ENCODE peak calls at places on chromosomes 4 and X, in seven cellular contexts. N, G, J, W, R, I and M are unnamed samples.

GRCh38 chr4:60450054-60450453 is 750.1 kb upstream of the ADGRL3 start:
- DNase-seq in N (no peak), G (no peak), J (no peak), W (no peak), R (no peak), I (no peak), M (no peak)

GRCh38 chr4:124483043-124483906 is 229.3 kb downstream of the ANKRD50 start:
- DNase-seq in N (no peak), G (peak; percentile 70), J (peak; percentile 47), W (no peak), R (peak; percentile 47), I (no peak), M (no peak)

GRCh38 chr4:169658196-169658595 is 37.8 kb downstream of the CLCN3 start:
- DNase-seq in N (no peak), G (no peak), J (no peak), W (no peak), R (no peak), I (no peak), M (no peak)

GRCh38 chrX:68693481-68694410 is 46.3 kb downstream of the STARD8 start:
- DNase-seq in N (no peak), G (peak; percentile 71), J (peak; percentile 71), W (peak; percentile 71), R (peak; percentile 90), I (peak; percentile 52), M (no peak)

GRCh38 chr4:39053983-39054382 is 8.0 kb upstream of the KLHL5 start:
- DNase-seq in N (no peak), G (no peak), J (no peak), W (no peak), R (no peak), I (no peak), M (no peak)

GRCh38 chr4:151659631-151660030 is 101.2 kb downstream of the GATB start:
- DNase-seq in N (no peak), G (no peak), J (peak; percentile 56), W (peak; percentile 61), R (no peak), I (no peak), M (no peak)

GRCh38 chrX:107577933-107578332 is 50.4 kb upstream of the PRPS1 start:
- DNase-seq in N (no peak), G (no peak), J (no peak), W (no peak), R (no peak), I (no peak), M (no peak)

GRCh38 chr4:113468165-113469022 is 293.1 kb downstream of the CAMK2D start:
- DNase-seq in N (no peak), G (peak; percentile 38), J (peak; percentile 91), W (peak; percentile 46), R (peak; percentile 3), I (peak; percentile 32), M (peak; percentile 93)

GRCh38 chr4:98706200-98706813 is 47.9 kb upstream of the TSPAN5 start:
- DNase-seq in N (no peak), G (no peak), J (no peak), W (no peak), R (no peak), I (no peak), M (peak; percentile 21)

GRCh38 chr4:37603070-37603468 is 83.1 kb downstream of the RELL1 start:
- DNase-seq in N (peak; percentile 60), G (peak; percentile 79), J (peak; percentile 83), W (peak; percentile 91), R (peak; percentile 85), I (peak; percentile 92), M (peak; percentile 96)

GRCh38 chr4:138629669-138630068 is 385.9 kb upstream of the NOCT start:
- DNase-seq in N (no peak), G (no peak), J (no peak), W (no peak), R (no peak), I (no peak), M (no peak)

GRCh38 chrX:9917861-9918260 is 49.3 kb upstream of the CLDN34 start:
- DNase-seq in N (no peak), G (no peak), J (no peak), W (no peak), R (no peak), I (no peak), M (no peak)

GRCh38 chr4:76896731-76897521 is 1.0 kb downstream of the SOWAHB start:
- DNase-seq in N (no peak), G (peak; percentile 35), J (peak; percentile 80), W (peak; percentile 34), R (peak; percentile 76), I (peak; percentile 78), M (no peak)

GRCh38 chrX:16870861-16871584 is 861 bp upstream of the RBBP7 start:
- DNase-seq in N (peak; percentile 47), G (peak; percentile 18), J (peak; percentile 47), W (peak; percentile 32), R (peak; percentile 29), I (no peak), M (no peak)

GRCh38 chrX:13901354-13901753 is 84.5 kb upstream of the GPM6B start:
- DNase-seq in N (no peak), G (no peak), J (no peak), W (no peak), R (no peak), I (no peak), M (no peak)

GRCh38 chr4:73692284-73692683 is 48.1 kb upstream of the CXCL8 start:
- DNase-seq in N (no peak), G (no peak), J (no peak), W (no peak), R (no peak), I (no peak), M (no peak)

GRCh38 chrX:118432799-118433198 is 62.8 kb upstream of the DOCK11 start:
- DNase-seq in N (no peak), G (no peak), J (no peak), W (no peak), R (no peak), I (no peak), M (no peak)

DNA sequence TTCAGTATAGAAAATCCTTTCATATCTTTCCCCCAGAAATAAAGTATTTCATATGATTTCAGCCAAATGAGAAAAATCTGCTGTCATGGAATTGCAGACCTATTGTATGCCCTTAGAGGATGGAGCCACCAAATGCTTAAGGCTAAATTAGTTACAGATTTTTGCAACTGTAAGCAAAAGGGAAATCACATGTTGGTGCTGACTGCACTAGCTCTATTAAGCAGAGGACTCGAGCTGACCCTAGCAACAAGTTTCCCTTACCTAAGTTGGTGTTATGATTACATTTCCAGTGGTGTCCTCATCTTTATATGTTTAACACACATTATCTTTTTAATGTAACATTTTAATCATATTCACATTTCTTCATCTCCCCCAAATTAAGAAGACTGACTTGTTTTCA is 58.3 kb upstream of the DOCK11 start:
- DNase-seq in N (no peak), G (no peak), J (no peak), W (no peak), R (no peak), I (no peak), M (no peak)
- H3K36me3 ChIP-seq in N (peaks cover 12% of the 10 kb centered on the region), G (no peaks in the 10 kb centered on the region), J (no peaks in the 10 kb centered on the region), W (no peaks in the 10 kb centered on the region), R (peaks cover 8% of the 10 kb centered on the region), I (no peaks in the 10 kb centered on the region), M (peaks cover 50% of the 10 kb centered on the region)

GRCh38 chrX:53659039-53659438 is 27.5 kb downstream of the HUWE1 start:
- DNase-seq in N (no peak), G (no peak), J (no peak), W (no peak), R (no peak), I (no peak), M (no peak)

GRCh38 chrX:53654378-53654777 is 32.1 kb downstream of the HUWE1 start:
- DNase-seq in N (no peak), G (no peak), J (no peak), W (no peak), R (no peak), I (no peak), M (no peak)

DNA sequence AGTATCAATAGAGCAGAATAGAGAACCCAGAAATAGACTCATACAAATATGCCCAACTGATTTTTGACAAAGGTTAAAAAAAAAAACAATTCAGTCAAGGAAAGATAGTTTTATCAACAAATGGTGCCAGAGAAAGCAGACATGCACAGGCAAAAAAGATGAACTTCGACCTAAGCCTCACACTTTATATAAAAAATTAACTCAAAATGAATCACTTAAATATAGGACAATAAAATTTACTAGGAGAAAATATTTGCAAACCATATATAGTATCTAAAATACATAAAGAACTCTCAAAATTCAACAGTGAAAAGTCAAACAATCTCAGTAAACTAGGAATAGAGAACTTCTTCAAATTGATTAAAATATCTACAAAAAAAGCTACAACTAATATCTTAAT is 29.7 kb downstream of the HUWE1 start:
- DNase-seq in N (no peak), G (no peak), J (no peak), W (no peak), R (no peak), I (no peak), M (no peak)
- H3K36me3 ChIP-seq in N (peaks cover 83% of the 10 kb centered on the region), G (peaks cover 15% of the 10 kb centered on the region), J (no peaks in the 10 kb centered on the region), W (no peaks in the 10 kb centered on the region), R (peaks cover 18% of the 10 kb centered on the region), I (no peaks in the 10 kb centered on the region), M (no peaks in the 10 kb centered on the region)

GRCh38 chr4:146190393-146190910 is 14.9 kb downstream of the LSM6 start:
- DNase-seq in N (no peak), G (no peak), J (no peak), W (no peak), R (no peak), I (no peak), M (no peak)
- H3K36me3 ChIP-seq in N (peaks cover 71% of the 10 kb centered on the region), G (peaks cover 33% of the 10 kb centered on the region), J (no peaks in the 10 kb centered on the region), W (no peaks in the 10 kb centered on the region), R (peaks cover 54% of the 10 kb centered on the region), I (no peaks in the 10 kb centered on the region), M (peaks cover 18% of the 10 kb centered on the region)

GRCh38 chr4:5798447-5798846 is 87.4 kb downstream of the EVC start:
- DNase-seq in N (no peak), G (peak; percentile 45), J (no peak), W (peak; percentile 20), R (no peak), I (no peak), M (no peak)

GRCh38 chr4:5798946-5799345 is 87.9 kb downstream of the EVC start:
- DNase-seq in N (no peak), G (no peak), J (no peak), W (no peak), R (no peak), I (no peak), M (no peak)

GRCh38 chr4:5797866-5798265 is 86.9 kb downstream of the EVC start:
- DNase-seq in N (no peak), G (no peak), J (no peak), W (no peak), R (no peak), I (no peak), M (no peak)

GRCh38 chr4:5795580-5795979 is 84.6 kb downstream of the EVC start:
- DNase-seq in N (no peak), G (no peak), J (no peak), W (no peak), R (no peak), I (no peak), M (no peak)

DNA sequence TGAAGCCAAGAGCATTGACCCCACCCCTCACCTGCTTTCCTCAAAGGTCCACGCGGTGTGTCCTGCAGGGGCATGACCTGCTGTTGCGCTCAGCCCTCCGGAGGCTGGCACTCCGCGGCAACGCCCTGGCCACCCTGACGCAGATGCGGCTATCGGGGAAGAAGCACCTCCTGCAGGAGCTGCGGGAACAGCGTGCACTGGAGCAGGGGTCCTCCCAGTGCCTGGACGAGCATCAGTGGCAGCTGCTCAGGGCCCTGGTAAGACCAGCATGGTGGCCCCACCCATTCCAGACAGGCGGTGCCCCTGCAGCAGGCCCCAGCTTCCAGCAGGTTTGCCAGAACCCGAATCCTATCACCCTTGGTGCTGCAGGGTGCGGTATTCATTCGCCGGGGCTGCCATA is 86.0 kb downstream of the EVC start:
- DNase-seq in N (no peak), G (no peak), J (no peak), W (no peak), R (no peak), I (no peak), M (no peak)
- H3K36me3 ChIP-seq in N (no peaks in the 10 kb centered on the region), G (no peaks in the 10 kb centered on the region), J (no peaks in the 10 kb centered on the region), W (no peaks in the 10 kb centered on the region), R (peaks cover 28% of the 10 kb centered on the region), I (no peaks in the 10 kb centered on the region), M (peaks cover 91% of the 10 kb centered on the region)

GRCh38 chrX:103063191-103063845 is 653 bp downstream of the BEX1 start:
- DNase-seq in N (no peak), G (peak; percentile 61), J (peak; percentile 58), W (peak; percentile 58), R (peak; percentile 78), I (no peak), M (no peak)
- H3K36me3 ChIP-seq in N (no peaks in the 10 kb centered on the region), G (peaks cover 16% of the 10 kb centered on the region), J (no peaks in the 10 kb centered on the region), W (no peaks in the 10 kb centered on the region), R (no peaks in the 10 kb centered on the region), I (no peaks in the 10 kb centered on the region), M (no peaks in the 10 kb centered on the region)